ENCODE peak calls at places on chromosome 11, in five cellular contexts. P is LoVo, J is NT2/D1, B is osteocyte, A is KG1. Q is an unnamed sample.

GRCh38 chr11:45665206-45665932 is at the start of gene CHST1:
- DNase-seq in A (no peak), B (no peak), P (peak; percentile 1), J (no peak), Q (no peak)

GRCh38 chr11:64713031-64713780 is 9.8 kb downstream of the NRXN2 start:
- DNase-seq in A (no peak), P (no peak), J (no peak), B (no peak), Q (no peak)

GRCh38 chr11:126090452-126090851 is 27.8 kb upstream of the CDON start:
- DNase-seq in J (no peak), A (no peak), B (no peak), P (no peak), Q (no peak)

GRCh38 chr11:107442715-107443215 is 14.9 kb downstream of the CWF19L2 start:
- DNase-seq in J (no peak), A (no peak), P (no peak), B (no peak), Q (no peak)

GRCh38 chr11:45450189-45450588 is 164.0 kb upstream of the SYT13 start:
- DNase-seq in P (no peak), J (no peak), B (no peak), A (no peak), Q (no peak)

GRCh38 chr11:63767415-63768231 is 952 bp downstream of the ZFTA start:
- DNase-seq in A (peak; percentile 67), B (no peak), P (peak; percentile 45), J (peak; percentile 85), Q (peak; percentile 89)

GRCh38 chr11:104705475-104706195 is 192.6 kb downstream of the CASP12 start:
- DNase-seq in P (no peak), A (peak; percentile 84), J (no peak), B (no peak), Q (no peak)

GRCh38 chr11:124823512-124824376 is 23.5 kb upstream of the MSANTD2 start:
- DNase-seq in J (no peak), A (no peak), B (no peak), P (peak; percentile 28), Q (no peak)

GRCh38 chr11:37088573-37088910 is 490.5 kb upstream of the RAG2 start:
- DNase-seq in J (no peak), A (no peak), B (no peak), P (no peak), Q (no peak)

GRCh38 chr11:114159320-114159719 is 99.8 kb downstream of the ZBTB16 start:
- DNase-seq in J (no peak), P (no peak), A (no peak), B (no peak), Q (no peak)

GRCh38 chr11:95392644-95393043 is 161.6 kb upstream of the SESN3 start:
- DNase-seq in P (no peak), B (no peak), A (no peak), J (no peak), Q (no peak)

Q was measured in neuronal stem cell.